ENCODE peak calls at places on chromosomes 6 and 20, in four cellular contexts. One of them, this sample, is unnamed.

GRCh38 chr20:57147185-57147584 is 119.3 kb downstream of the BMP7 start:
- DNase-seq in K562: no peak
- DNase-seq in GM12878: no peak
- DNase-seq in HepG2: no peak
- DNase-seq in this sample: no peak

GRCh38 chr6:29414588-29414987 is at the start of gene OR12D1:
- DNase-seq in GM12878: no peak
- DNase-seq in HepG2: peak; percentile 10
- DNase-seq in K562: no peak
- DNase-seq in this sample: no peak

GRCh38 chr6:77463881-77464867 is 883 bp upstream of the HTR1B start:
- DNase-seq in HepG2: no peak
- DNase-seq in K562: no peak
- DNase-seq in GM12878: no peak
- DNase-seq in this sample: peak; percentile 77

GRCh38 chr6:28377879-28378278 is 21.7 kb downstream of the ZSCAN12 start:
- DNase-seq in GM12878: no peak
- DNase-seq in K562: no peak
- DNase-seq in HepG2: no peak
- DNase-seq in this sample: no peak

GRCh38 chr20:46014517-46015396 is 6.0 kb downstream of the MMP9 start:
- DNase-seq in GM12878: no peak
- DNase-seq in HepG2: peak; percentile 82
- DNase-seq in K562: no peak
- DNase-seq in this sample: no peak

GRCh38 chr6:106145741-106146227 is 59.6 kb downstream of the PRDM1 start:
- DNase-seq in K562: no peak
- DNase-seq in HepG2: no peak
- DNase-seq in GM12878: peak; percentile 66
- DNase-seq in this sample: no peak

GRCh38 chr6:25041676-25042598 is 106.2 kb upstream of the RIPOR2 start:
- DNase-seq in K562: no peak
- DNase-seq in HepG2: no peak
- DNase-seq in GM12878: no peak
- DNase-seq in this sample: no peak

GRCh38 chr6:157908369-157909281 is 73.0 kb upstream of the SYNJ2 start:
- DNase-seq in HepG2: no peak
- DNase-seq in K562: no peak
- DNase-seq in GM12878: peak; percentile 42
- DNase-seq in this sample: no peak

GRCh38 chr6:129235167-129236072 is 352.5 kb downstream of the LAMA2 start:
- DNase-seq in K562: no peak
- DNase-seq in HepG2: no peak
- DNase-seq in GM12878: no peak
- DNase-seq in this sample: no peak

GRCh38 chr20:36092424-36093024 is 62.0 kb upstream of the EPB41L1 start:
- DNase-seq in GM12878: no peak
- DNase-seq in HepG2: no peak
- DNase-seq in K562: peak; percentile 56
- DNase-seq in this sample: peak; percentile 49

GRCh38 chr20:48649104-48649626 is 178.6 kb downstream of the PREX1 start:
- DNase-seq in HepG2: no peak
- DNase-seq in K562: no peak
- DNase-seq in GM12878: no peak
- DNase-seq in this sample: no peak

GRCh38 chr20:48647873-48648272 is 179.9 kb downstream of the PREX1 start:
- DNase-seq in K562: no peak
- DNase-seq in GM12878: no peak
- DNase-seq in HepG2: no peak
- DNase-seq in this sample: no peak

GRCh38 chr20:48648482-48649051 is 179.2 kb downstream of the PREX1 start:
- DNase-seq in K562: no peak
- DNase-seq in GM12878: no peak
- DNase-seq in HepG2: no peak
- DNase-seq in this sample: no peak

GRCh38 chr20:48651271-48651670 is 176.5 kb downstream of the PREX1 start:
- DNase-seq in GM12878: no peak
- DNase-seq in HepG2: no peak
- DNase-seq in K562: no peak
- DNase-seq in this sample: no peak

GRCh38 chr20:48649868-48650267 is 177.9 kb downstream of the PREX1 start:
- DNase-seq in HepG2: no peak
- DNase-seq in K562: no peak
- DNase-seq in GM12878: no peak
- DNase-seq in this sample: no peak
- TF ChIP-seq TCF7 in HepG2: no peak
- TF ChIP-seq TCF7 in K562: no peak
- TF ChIP-seq TCF7 in GM12878: no peak
- TF ChIP-seq TCF7 in this sample: no peak

GRCh38 chr6:20572288-20572687 is 38.0 kb downstream of the CDKAL1 start:
- DNase-seq in HepG2: no peak
- DNase-seq in GM12878: no peak
- DNase-seq in K562: no peak
- DNase-seq in this sample: no peak

GRCh38 chr6:20571261-20571660 is 37.0 kb downstream of the CDKAL1 start:
- DNase-seq in HepG2: no peak
- DNase-seq in K562: peak; percentile 21
- DNase-seq in GM12878: no peak
- DNase-seq in this sample: no peak

GRCh38 chr6:20565291-20565690 is 31.0 kb downstream of the CDKAL1 start:
- DNase-seq in K562: no peak
- DNase-seq in HepG2: no peak
- DNase-seq in GM12878: no peak
- DNase-seq in this sample: no peak

GRCh38 chr6:20572940-20573339 is 38.7 kb downstream of the CDKAL1 start:
- DNase-seq in GM12878: no peak
- DNase-seq in HepG2: peak; percentile 51
- DNase-seq in K562: no peak
- DNase-seq in this sample: no peak

GRCh38 chr6:20569000-20569610 is 34.8 kb downstream of the CDKAL1 start:
- DNase-seq in HepG2: no peak
- DNase-seq in K562: no peak
- DNase-seq in GM12878: no peak
- DNase-seq in this sample: no peak
- TF ChIP-seq ESRRA in HepG2: no peak
- TF ChIP-seq ESRRA in K562: no peak
- TF ChIP-seq ESRRA in GM12878: no peak
- TF ChIP-seq ESRRA in this sample: no peak

GRCh38 chr6:14317616-14318015 is 200.0 kb downstream of the CD83 start:
- DNase-seq in K562: no peak
- DNase-seq in HepG2: no peak
- DNase-seq in GM12878: no peak
- DNase-seq in this sample: no peak

GRCh38 chr6:14313220-14313619 is 195.6 kb downstream of the CD83 start:
- DNase-seq in GM12878: peak; percentile 16
- DNase-seq in HepG2: no peak
- DNase-seq in K562: no peak
- DNase-seq in this sample: no peak

GRCh38 chr6:14315353-14315752 is 197.8 kb downstream of the CD83 start:
- DNase-seq in GM12878: no peak
- DNase-seq in K562: no peak
- DNase-seq in HepG2: no peak
- DNase-seq in this sample: no peak

GRCh38 chr6:14320342-14320741 is 202.8 kb downstream of the CD83 start:
- DNase-seq in HepG2: no peak
- DNase-seq in K562: no peak
- DNase-seq in GM12878: no peak
- DNase-seq in this sample: no peak

DNA sequence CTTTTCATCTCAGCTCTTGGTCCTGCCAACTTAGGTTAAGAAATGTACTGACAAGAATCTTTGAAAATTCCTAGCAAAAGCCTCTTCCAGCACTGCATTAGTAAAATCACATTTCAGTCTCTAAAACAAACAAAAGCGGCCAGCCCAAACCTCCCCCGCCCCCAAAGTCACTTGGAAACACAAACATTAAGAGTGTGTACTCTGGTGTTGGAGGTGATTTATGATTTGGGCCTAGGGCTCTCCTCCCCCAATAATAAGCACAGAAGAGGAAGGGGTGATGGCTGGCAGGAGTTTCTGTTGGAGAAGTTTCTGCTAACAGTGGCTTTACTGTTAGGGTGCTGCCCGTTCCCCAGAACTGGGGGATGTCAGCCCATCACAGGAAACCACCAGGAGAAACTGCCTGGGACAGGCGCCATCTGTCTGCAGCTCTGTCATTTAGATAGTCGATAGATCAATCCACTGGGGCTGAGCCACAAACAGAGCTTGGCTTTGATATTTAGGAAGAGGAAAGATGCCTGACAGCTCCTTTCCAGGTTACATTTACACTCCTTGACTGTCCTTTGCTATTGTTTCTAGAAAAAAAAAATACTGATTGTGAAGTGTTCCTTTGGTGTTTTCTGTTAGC is 199.5 kb downstream of the CD83 start:
- DNase-seq in GM12878: no peak
- DNase-seq in K562: no peak
- DNase-seq in HepG2: no peak
- DNase-seq in this sample: peak; percentile 42
- TF ChIP-seq TCF7 in GM12878: no peak
- TF ChIP-seq TCF7 in K562: no peak
- TF ChIP-seq TCF7 in HepG2: no peak
- TF ChIP-seq TCF7 in this sample: no peak

GRCh38 chr6:166627039-166627874 is at the start of gene RPS6KA2:
- DNase-seq in HepG2: peak; percentile 89
- DNase-seq in K562: peak; percentile 96
- DNase-seq in GM12878: peak; percentile 93
- DNase-seq in this sample: peak; percentile 100

GRCh38 chr6:166627875-166628849 is 1.1 kb upstream of the RPS6KA2 start:
- DNase-seq in GM12878: no peak
- DNase-seq in K562: peak; percentile 53
- DNase-seq in HepG2: peak; percentile 25
- DNase-seq in this sample: peak; percentile 60

GRCh38 chr6:166625356-166625755 is 1.7 kb downstream of the RPS6KA2 start:
- DNase-seq in HepG2: no peak
- DNase-seq in K562: no peak
- DNase-seq in GM12878: no peak
- DNase-seq in this sample: no peak

GRCh38 chr6:166624275-166624674 is 2.8 kb downstream of the RPS6KA2 start:
- DNase-seq in K562: no peak
- DNase-seq in HepG2: no peak
- DNase-seq in GM12878: no peak
- DNase-seq in this sample: no peak

DNA sequence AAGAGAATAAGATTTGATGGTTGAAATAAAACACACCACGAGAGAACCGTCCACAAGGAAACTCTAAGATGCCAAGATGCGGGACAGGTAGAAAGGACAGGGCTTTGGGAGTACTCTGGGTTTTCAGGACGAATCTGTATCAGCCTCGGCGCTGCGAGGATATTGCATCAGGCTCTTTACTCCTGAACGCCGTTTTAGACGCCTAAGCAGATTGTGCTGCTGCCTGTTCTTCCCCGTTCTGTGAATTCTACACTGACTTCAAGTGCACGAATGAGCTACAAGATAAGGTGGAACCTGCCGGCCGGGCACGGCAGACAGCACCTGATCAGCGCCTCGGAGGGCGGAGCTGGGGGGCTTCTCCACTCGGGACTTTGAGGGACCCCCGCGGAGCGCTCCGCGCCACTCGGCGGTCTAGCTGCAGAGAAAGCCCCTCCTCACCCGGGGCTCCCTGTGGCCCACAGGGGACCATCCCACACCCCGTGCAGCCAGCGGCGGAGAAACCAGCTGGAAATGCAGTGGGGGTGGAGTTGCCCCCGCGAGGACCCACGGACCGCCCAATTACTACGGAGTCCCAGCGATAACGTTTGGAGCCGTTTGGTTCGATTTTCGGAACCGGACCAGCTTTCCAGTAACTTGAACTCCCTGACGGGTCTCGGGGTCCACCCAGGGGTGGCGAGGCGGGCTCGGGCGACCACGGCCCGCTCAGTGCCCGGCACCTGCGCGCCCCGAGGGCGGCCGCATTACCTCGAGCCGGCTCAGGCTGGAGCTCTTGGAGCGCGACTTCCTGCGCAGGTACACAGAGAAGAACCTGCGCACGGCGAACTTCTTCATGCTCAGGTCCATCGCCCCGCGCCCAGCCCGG is 643 bp downstream of the RPS6KA2 start:
- DNase-seq in K562: no peak
- DNase-seq in HepG2: no peak
- DNase-seq in GM12878: no peak
- DNase-seq in this sample: peak; percentile 61
- TF ChIP-seq ESRRA in K562: no peak
- TF ChIP-seq ESRRA in HepG2: no peak
- TF ChIP-seq ESRRA in GM12878: no peak
- TF ChIP-seq ESRRA in this sample: no peak